ENCODE peak calls at places on chromosome 22, in nine cellular contexts. H is AG04449; Z is HEK293T; P is activated CD4-positive, CD25-positive, alpha-beta regulatory T cell treated with anti-CD3 and anti-CD28 coated beads, Interleukin-2, amount 50 U/mL, for 16 hours; F is esophagus muscularis mucosa; W is activated CD4-positive, alpha-beta T cell treated with anti-CD3 and anti-CD28 coated beads, Interleukin-2, amount 50 U/mL, for 48 hours; A is HCEC 1CT; O is activated naive CD8-positive, alpha-beta T cell treated with anti-CD3 and anti-CD28 coated beads, Interleukin-2, amount 50 U/mL, for 16 hours; G is stimulated activated CD4-positive, alpha-beta T cell treated with anti-CD3 and anti-CD28 coated beads, Interleukin-1b, Interleukin-23, amount 100 ng/mL, for 1 hour. N is an unnamed sample.

GRCh38 chr22:41904450-41905410 is 10.1 kb downstream of the SHISA8 start:
- DNase-seq in H (no peak), Z (no peak), P (no peak), F (no peak), W (no peak), A (no peak), O (no peak), G (no peak), N (no peak)

GRCh38 chr22:50201191-50202129 is 649 bp downstream of the SELENOO start:
- DNase-seq in H (no peak), Z (no peak), P (no peak), F (no peak), W (no peak), A (peak; percentile 17), O (no peak), G (no peak), N (no peak)

GRCh38 chr22:26849575-26849974 is 192.2 kb downstream of the MIAT start:
- DNase-seq in H (no peak), Z (no peak), P (no peak), F (peak; percentile 57), W (no peak), A (no peak), O (no peak), G (no peak), N (peak; percentile 7)

GRCh38 chr22:45510376-45511232 is 7.9 kb downstream of the FBLN1 start:
- DNase-seq in H (no peak), Z (no peak), P (no peak), F (no peak), W (no peak), A (peak; percentile 21), O (no peak), G (no peak), N (no peak)

GRCh38 chr22:20987375-20987774 is 5.3 kb downstream of the LZTR1 start:
- DNase-seq in H (no peak), Z (no peak), P (no peak), F (no peak), W (no peak), A (no peak), O (no peak), G (no peak), N (no peak)

GRCh38 chr22:28889625-28890024 is 6.3 kb downstream of the ZNRF3 start:
- DNase-seq in H (no peak), Z (no peak), P (no peak), F (no peak), W (no peak), A (no peak), O (no peak), G (no peak), N (no peak)

GRCh38 chr22:40805239-40805638 is 13.9 kb downstream of the SLC25A17 start:
- DNase-seq in H (no peak), Z (no peak), P (no peak), F (no peak), W (no peak), A (no peak), O (no peak), G (no peak), N (no peak)

GRCh38 chr22:38484244-38484643 is 16.3 kb downstream of the KDELR3 start:
- DNase-seq in H (no peak), Z (no peak), P (no peak), F (no peak), W (no peak), A (no peak), O (no peak), G (no peak), N (no peak)

GRCh38 chr22:50464451-50464850 is 10.4 kb downstream of the SBF1 start:
- DNase-seq in H (no peak), Z (no peak), P (no peak), F (no peak), W (no peak), A (no peak), O (no peak), G (no peak), N (no peak)

GRCh38 chr22:41380993-41381328 is 781 bp upstream of the TEF start:
- DNase-seq in H (peak; percentile 60), Z (no peak), P (no peak), F (peak; percentile 95), W (no peak), A (peak; percentile 83), O (no peak), G (no peak), N (no peak)

GRCh38 chr22:20809538-20810185 is 35.7 kb downstream of the SERPIND1 start:
- DNase-seq in H (no peak), Z (no peak), P (no peak), F (no peak), W (no peak), A (no peak), O (no peak), G (no peak), N (no peak)

GRCh38 chr22:37230673-37231405 is 13.2 kb downstream of the RAC2 start:
- DNase-seq in H (no peak), Z (no peak), P (peak; percentile 63), F (no peak), W (peak; percentile 92), A (no peak), O (peak; percentile 58), G (no peak), N (peak; percentile 87)

GRCh38 chr22:30009478-30009877 is 70.8 kb upstream of the HORMAD2 start:
- DNase-seq in H (no peak), Z (no peak), P (no peak), F (no peak), W (no peak), A (no peak), O (no peak), G (no peak), N (no peak)